ENCODE peak calls at places on chromosomes 12 and 14, in five cellular contexts. J is naive thymus-derived CD4-positive, alpha-beta T cell; P is upper lobe of right lung; X is HCT116; Q is neural progenitor cell. C is an unnamed sample.

GRCh38 chr14:69090187-69090789 is 62.6 kb downstream of the DCAF5 start:
- DNase-seq in J (peak; percentile 42), Q (peak; percentile 34), X (peak; percentile 45), P (no peak), C (no peak)

GRCh38 chr12:108728820-108729611 is 2.3 kb downstream of the CORO1C start:
- DNase-seq in Q (no peak), P (no peak), X (no peak), J (no peak), C (no peak)

GRCh38 chr12:53949631-53950440 is 4.9 kb upstream of the HOXC12 start:
- DNase-seq in Q (no peak), X (no peak), J (no peak), P (no peak), C (no peak)

GRCh38 chr14:20679907-20680306 is 4.5 kb upstream of the RNASE4 start:
- DNase-seq in X (no peak), J (no peak), P (no peak), Q (peak; percentile 46), C (no peak)

GRCh38 chr14:76551906-76552305 is 176.0 kb downstream of the ESRRB start:
- DNase-seq in P (no peak), J (no peak), Q (no peak), X (no peak), C (no peak)

GRCh38 chr12:27383429-27384260 is 51.0 kb downstream of the BMAL2 start:
- DNase-seq in Q (peak; percentile 81), J (peak; percentile 40), P (peak; percentile 71), X (peak; percentile 61), C (peak; percentile 81)

GRCh38 chr14:47678993-47679392 is 3.6 kb upstream of the MDGA2 start:
- DNase-seq in X (no peak), J (no peak), Q (peak; percentile 37), P (no peak), C (no peak)

GRCh38 chr12:131038961-131039360 is 85.3 kb downstream of the ADGRD1 start:
- DNase-seq in P (no peak), Q (no peak), X (no peak), J (no peak), C (no peak)

GRCh38 chr12:121668750-121669524 is 517 bp downstream of the MORN3 start:
- DNase-seq in X (no peak), P (no peak), Q (peak; percentile 86), J (peak; percentile 66), C (no peak)

GRCh38 chr12:97639702-97640101 is 177.1 kb downstream of the RMST start:
- DNase-seq in Q (no peak), X (no peak), P (no peak), J (no peak), C (no peak)

GRCh38 chr14:61434315-61434714 is 112.9 kb downstream of the PRKCH start:
- DNase-seq in P (no peak), J (no peak), X (no peak), Q (no peak), C (no peak)

GRCh38 chr14:61188936-61189808 is 92.0 kb downstream of the TMEM30B start:
- DNase-seq in X (no peak), Q (peak; percentile 82), P (peak; percentile 79), J (no peak), C (no peak)

GRCh38 chr12:82415402-82415801 is 57.1 kb downstream of the METTL25 start:
- DNase-seq in X (no peak), J (no peak), P (no peak), Q (no peak), C (no peak)

GRCh38 chr12:113727651-113728061 is 238.5 kb downstream of the RBM19 start:
- DNase-seq in P (no peak), X (peak; percentile 16), Q (peak; percentile 9), J (no peak), C (no peak)

GRCh38 chr14:75069811-75070145 is 337 bp downstream of the ZC2HC1C start:
- DNase-seq in X (no peak), J (no peak), Q (peak; percentile 65), P (no peak), C (no peak)

GRCh38 chr12:48691826-48692473 is 9.9 kb upstream of the KANSL2 start:
- DNase-seq in P (no peak), X (no peak), Q (no peak), J (no peak), C (no peak)

GRCh38 chr14:51428981-51429380 is 188.9 kb downstream of the TMX1 start:
- DNase-seq in X (no peak), J (no peak), P (no peak), Q (no peak), C (no peak)

GRCh38 chr12:25587346-25587745 is 34.3 kb upstream of the LMNTD1 start:
- DNase-seq in X (no peak), P (no peak), J (no peak), Q (no peak), C (no peak)

GRCh38 chr12:1496162-1496925 is 98.0 kb downstream of the FBXL14 start:
- DNase-seq in J (no peak), P (no peak), X (no peak), Q (no peak), C (no peak)

GRCh38 chr14:78982551-78982950 is 812.4 kb downstream of the NRXN3 start:
- DNase-seq in X (no peak), Q (no peak), J (no peak), P (no peak), C (no peak)

GRCh38 chr12:50062733-50063452 is 5.5 kb downstream of the ASIC1 start:
- DNase-seq in Q (no peak), J (no peak), X (no peak), P (no peak), C (no peak)

GRCh38 chr14:100406505-100407131 is 83.5 kb downstream of the SLC25A47 start:
- DNase-seq in P (peak; percentile 61), J (peak; percentile 15), Q (no peak), X (no peak), C (peak; percentile 41)

GRCh38 chr12:129607293-129607692 is 296.5 kb downstream of the TMEM132D start:
- DNase-seq in X (no peak), J (no peak), P (no peak), Q (peak; percentile 88), C (no peak)

GRCh38 chr12:103470664-103471063 is 25.1 kb downstream of the C12orf42 start:
- DNase-seq in X (no peak), J (no peak), Q (no peak), P (no peak), C (no peak)

GRCh38 chr14:104686624-104687517 is 2.5 kb upstream of the INF2 start:
- DNase-seq in Q (peak; percentile 1), J (peak; percentile 28), X (no peak), P (no peak), C (no peak)

GRCh38 chr14:62308927-62309326 is 546.7 kb downstream of the SNAPC1 start:
- DNase-seq in J (no peak), Q (no peak), P (no peak), X (no peak), C (no peak)

GRCh38 chr12:57864382-57864781 is 17.9 kb upstream of the CTDSP2 start:
- DNase-seq in Q (peak; percentile 64), X (no peak), J (no peak), P (no peak), C (no peak)

GRCh38 chr14:100651999-100652508 is 64.8 kb upstream of the BEGAIN start:
- DNase-seq in J (no peak), Q (no peak), P (no peak), X (no peak), C (no peak)

GRCh38 chr12:94761559-94761958 is 111.2 kb upstream of the TMCC3 start:
- DNase-seq in J (no peak), Q (no peak), X (peak; percentile 75), P (no peak), C (peak; percentile 52)

GRCh38 chr14:54364555-54365415 is 32.0 kb upstream of the CDKN3 start:
- DNase-seq in P (no peak), Q (no peak), J (no peak), X (no peak), C (no peak)

GRCh38 chr12:101957251-101957650 is 79.9 kb downstream of the DRAM1 start:
- DNase-seq in J (no peak), X (no peak), P (no peak), Q (no peak), C (no peak)

GRCh38 chr12:34597548-34598351 is 575.5 kb downstream of the ALG10 start:
- DNase-seq in P (peak; percentile 37), Q (no peak), J (no peak), X (no peak), C (no peak)

GRCh38 chr12:70507442-70507841 is 129.8 kb downstream of the PTPRB start:
- DNase-seq in J (no peak), Q (no peak), P (no peak), X (no peak), C (no peak)

GRCh38 chr12:53754633-53755261 is 3.0 kb upstream of the CISTR start:
- DNase-seq in J (no peak), X (no peak), Q (no peak), P (no peak), C (no peak)

GRCh38 chr12:84502907-84503787 is 409.5 kb downstream of the SLC6A15 start:
- DNase-seq in X (peak; percentile 42), J (no peak), Q (peak; percentile 77), P (no peak), C (peak; percentile 44)

GRCh38 chr12:53221203-53222076 is 10.6 kb downstream of the RARG start:
- DNase-seq in Q (peak; percentile 94), J (no peak), X (no peak), P (peak; percentile 92), C (no peak)

DNA sequence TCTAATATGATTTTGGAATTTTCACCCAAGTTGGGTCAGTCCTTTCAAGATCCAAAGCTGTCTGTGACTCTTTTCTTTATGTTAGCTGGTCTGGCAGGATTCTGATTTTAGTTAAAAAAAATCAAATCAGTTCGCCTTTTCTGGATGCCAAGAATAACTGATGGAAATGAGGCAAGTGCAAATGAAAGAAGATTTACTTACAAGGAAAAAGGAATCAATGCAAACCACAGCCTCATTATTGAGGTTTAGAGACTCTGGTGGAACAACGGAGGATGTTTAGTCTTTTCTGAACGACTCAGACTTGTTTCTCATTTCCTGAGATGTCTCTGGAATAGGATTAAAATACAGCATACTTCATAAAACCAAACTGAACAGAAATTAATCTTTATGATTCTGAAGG is 117.0 kb upstream of the DYRK2 start:
- DNase-seq in X (no peak), P (no peak), J (no peak), Q (no peak), C (no peak)
- H3K4me3 ChIP-seq in X (no peak overlapping the region), P (no peak overlapping the region), J (no peak overlapping the region), Q (no peak overlapping the region), C (no peak overlapping the region)

GRCh38 chr12:124713436-124714082 is 146.1 kb upstream of the NCOR2 start:
- DNase-seq in X (no peak), J (peak; percentile 69), P (no peak), Q (peak; percentile 47), C (no peak)
- H3K4me3 ChIP-seq in X (no peak overlapping the region), J (peak overlapping the region; percentile 56), P (peak overlapping the region; percentile 34), Q (no peak overlapping the region), C (no peak overlapping the region)

GRCh38 chr14:81534510-81535074 is 939 bp upstream of the SEL1L start:
- DNase-seq in J (no peak), Q (no peak), X (no peak), P (no peak), C (no peak)
- H3K4me3 ChIP-seq in J (no peak overlapping the region), Q (peak overlapping the region; percentile 31), X (peak overlapping the region; percentile 22), P (no peak overlapping the region), C (no peak overlapping the region)

DNA sequence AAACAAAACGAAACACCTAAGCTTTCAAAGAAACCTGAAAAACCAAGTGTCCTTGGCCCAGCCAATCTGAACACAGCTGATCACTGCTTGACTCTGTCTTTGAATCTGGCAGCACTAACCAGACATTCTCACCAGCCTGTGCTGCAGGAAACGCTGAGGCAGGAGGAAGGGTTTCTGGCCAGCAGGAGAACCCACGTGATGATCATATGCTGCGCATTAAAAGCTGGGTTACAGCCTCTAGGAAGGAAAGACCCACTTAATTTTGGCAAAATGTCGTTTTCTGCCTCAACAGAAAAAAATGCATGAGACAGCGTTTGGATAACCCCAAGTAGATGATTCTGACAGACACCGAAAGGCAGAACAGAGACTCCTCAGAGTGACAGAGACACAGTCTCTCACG is 9.8 kb downstream of the APPL2 start:
- DNase-seq in X (no peak), P (peak; percentile 56), J (peak; percentile 19), Q (no peak), C (peak; percentile 83)
- H3K4me3 ChIP-seq in X (no peak overlapping the region), P (no peak overlapping the region), J (no peak overlapping the region), Q (no peak overlapping the region), C (no peak overlapping the region)